ENCODE peak calls at places on chromosomes 12 and 14, in four cellular contexts. One of them, this sample, is unnamed.

GRCh38 chr14:77707355-77707723 is 484 bp downstream of the ALKBH1 start:
- DNase-seq in dorsolateral prefrontal cortex: no peak
- DNase-seq in WTC11: no peak
- DNase-seq in activated B cell treated with CpG ODN at 0.5 μM for 24 hours: no peak
- DNase-seq in this sample: peak

GRCh38 chr14:59176764-59177163 is 11.7 kb upstream of the DAAM1 start:
- DNase-seq in dorsolateral prefrontal cortex: no peak
- DNase-seq in WTC11: no peak
- DNase-seq in activated B cell treated with CpG ODN at 0.5 μM for 24 hours: no peak
- DNase-seq in this sample: no peak

GRCh38 chr14:61489932-61490331 is 168.6 kb downstream of the PRKCH start:
- DNase-seq in dorsolateral prefrontal cortex: no peak
- DNase-seq in WTC11: no peak
- DNase-seq in activated B cell treated with CpG ODN at 0.5 μM for 24 hours: no peak
- DNase-seq in this sample: peak

GRCh38 chr12:123533672-123534643 is at the start of gene RILPL1:
- DNase-seq in dorsolateral prefrontal cortex: peak
- DNase-seq in WTC11: peak
- DNase-seq in activated B cell treated with CpG ODN at 0.5 μM for 24 hours: peak
- DNase-seq in this sample: no peak

GRCh38 chr12:111546758-111547383 is 52.2 kb downstream of the ATXN2 start:
- DNase-seq in dorsolateral prefrontal cortex: no peak
- DNase-seq in WTC11: no peak
- DNase-seq in activated B cell treated with CpG ODN at 0.5 μM for 24 hours: no peak
- DNase-seq in this sample: no peak

GRCh38 chr12:96194572-96194889 is 356 bp downstream of the ELK3 start:
- DNase-seq in dorsolateral prefrontal cortex: no peak
- DNase-seq in WTC11: no peak
- DNase-seq in activated B cell treated with CpG ODN at 0.5 μM for 24 hours: no peak
- DNase-seq in this sample: no peak

GRCh38 chr14:92252291-92252690 is 70.7 kb upstream of the SLC24A4 start:
- DNase-seq in dorsolateral prefrontal cortex: peak
- DNase-seq in WTC11: no peak
- DNase-seq in activated B cell treated with CpG ODN at 0.5 μM for 24 hours: no peak
- DNase-seq in this sample: no peak

GRCh38 chr12:88600272-88600671 is 20.0 kb upstream of the KITLG start:
- DNase-seq in dorsolateral prefrontal cortex: no peak
- DNase-seq in WTC11: no peak
- DNase-seq in activated B cell treated with CpG ODN at 0.5 μM for 24 hours: no peak
- DNase-seq in this sample: no peak

GRCh38 chr14:63972323-63972932 is 119.6 kb downstream of the SYNE2 start:
- DNase-seq in dorsolateral prefrontal cortex: no peak
- DNase-seq in WTC11: no peak
- DNase-seq in activated B cell treated with CpG ODN at 0.5 μM for 24 hours: no peak
- DNase-seq in this sample: no peak

GRCh38 chr12:104903648-104904423 is 54.3 kb downstream of the SLC41A2 start:
- DNase-seq in dorsolateral prefrontal cortex: no peak
- DNase-seq in WTC11: no peak
- DNase-seq in activated B cell treated with CpG ODN at 0.5 μM for 24 hours: no peak
- DNase-seq in this sample: no peak

GRCh38 chr12:69467400-69467799 is 2.8 kb upstream of the FRS2 start:
- DNase-seq in dorsolateral prefrontal cortex: no peak
- DNase-seq in WTC11: no peak
- DNase-seq in activated B cell treated with CpG ODN at 0.5 μM for 24 hours: no peak
- DNase-seq in this sample: no peak

GRCh38 chr12:64273527-64274403 is 51.7 kb upstream of the KICS2 start:
- DNase-seq in dorsolateral prefrontal cortex: no peak
- DNase-seq in WTC11: peak
- DNase-seq in activated B cell treated with CpG ODN at 0.5 μM for 24 hours: no peak
- DNase-seq in this sample: no peak

GRCh38 chr12:124517260-124518050 is 50.0 kb downstream of the NCOR2 start:
- DNase-seq in dorsolateral prefrontal cortex: no peak
- DNase-seq in WTC11: no peak
- DNase-seq in activated B cell treated with CpG ODN at 0.5 μM for 24 hours: no peak
- DNase-seq in this sample: no peak

GRCh38 chr12:6086316-6086715 is 38.2 kb downstream of the VWF start:
- DNase-seq in dorsolateral prefrontal cortex: no peak
- DNase-seq in WTC11: no peak
- DNase-seq in activated B cell treated with CpG ODN at 0.5 μM for 24 hours: no peak
- DNase-seq in this sample: no peak

GRCh38 chr14:104206281-104206904 is 68.0 kb downstream of the KIF26A start:
- DNase-seq in dorsolateral prefrontal cortex: no peak
- DNase-seq in WTC11: no peak
- DNase-seq in activated B cell treated with CpG ODN at 0.5 μM for 24 hours: no peak
- DNase-seq in this sample: no peak

GRCh38 chr12:15404485-15404884 is 82.2 kb downstream of the PTPRO start:
- DNase-seq in dorsolateral prefrontal cortex: no peak
- DNase-seq in WTC11: no peak
- DNase-seq in activated B cell treated with CpG ODN at 0.5 μM for 24 hours: no peak
- DNase-seq in this sample: no peak

GRCh38 chr12:52426034-52426433 is 8.1 kb downstream of the KRT75 start:
- DNase-seq in dorsolateral prefrontal cortex: no peak
- DNase-seq in WTC11: no peak
- DNase-seq in activated B cell treated with CpG ODN at 0.5 μM for 24 hours: no peak
- DNase-seq in this sample: no peak

GRCh38 chr12:21912318-21912717 is 28.9 kb downstream of the ABCC9 start:
- DNase-seq in dorsolateral prefrontal cortex: no peak
- DNase-seq in WTC11: no peak
- DNase-seq in activated B cell treated with CpG ODN at 0.5 μM for 24 hours: no peak
- DNase-seq in this sample: no peak

DNA sequence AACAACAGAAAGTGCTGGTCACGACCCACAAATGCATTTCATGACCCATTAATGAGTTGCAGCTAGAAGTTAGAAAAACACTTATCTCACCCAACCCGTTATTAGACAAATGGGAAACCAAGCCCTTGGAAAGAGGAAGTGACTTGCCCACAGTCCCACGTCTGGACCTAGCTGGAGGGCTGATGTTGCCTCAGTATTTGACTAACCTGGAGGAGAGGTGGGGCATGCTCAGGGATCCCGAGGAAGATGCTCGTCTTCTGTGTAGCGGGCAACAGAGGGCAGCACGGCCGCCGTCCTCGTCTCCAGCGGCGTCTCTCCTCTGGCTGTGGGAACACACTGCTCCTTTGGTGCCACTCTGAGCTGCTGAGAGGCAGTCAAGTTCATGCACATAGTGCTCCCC is 12.7 kb downstream of the CCND2 start:
- DNase-seq in dorsolateral prefrontal cortex: no peak
- DNase-seq in WTC11: peak
- DNase-seq in activated B cell treated with CpG ODN at 0.5 μM for 24 hours: no peak
- DNase-seq in this sample: peak
- TF ChIP-seq CTCF in dorsolateral prefrontal cortex: no peak
- TF ChIP-seq CTCF in WTC11: no peak
- TF ChIP-seq CTCF in activated B cell treated with CpG ODN at 0.5 μM for 24 hours: no peak
- TF ChIP-seq CTCF in this sample: no peak

DNA sequence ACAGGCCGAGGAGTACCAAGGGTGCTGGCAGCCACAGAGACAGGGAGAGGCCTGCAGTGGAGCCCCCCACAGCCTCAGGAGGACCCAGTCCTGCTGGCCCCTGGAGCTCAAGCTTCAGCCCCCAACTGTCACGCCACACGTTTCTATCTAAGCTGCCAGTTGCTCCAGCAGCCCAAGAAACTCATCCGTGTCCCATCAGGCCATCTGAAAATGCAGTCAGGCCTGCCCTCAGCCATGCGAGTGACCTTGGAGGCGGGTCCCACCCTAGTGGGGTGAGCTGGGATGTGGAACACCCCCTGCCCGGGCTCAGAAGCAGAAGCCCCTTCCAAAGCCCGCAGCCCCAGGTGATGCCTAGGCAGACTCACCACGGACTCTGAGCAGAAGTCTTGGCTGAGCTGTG is 158.9 kb downstream of the RIMBP2 start:
- DNase-seq in dorsolateral prefrontal cortex: no peak
- DNase-seq in WTC11: no peak
- DNase-seq in activated B cell treated with CpG ODN at 0.5 μM for 24 hours: no peak
- DNase-seq in this sample: no peak
- TF ChIP-seq CTCF in dorsolateral prefrontal cortex: no peak
- TF ChIP-seq CTCF in WTC11: no peak
- TF ChIP-seq CTCF in activated B cell treated with CpG ODN at 0.5 μM for 24 hours: no peak
- TF ChIP-seq CTCF in this sample: no peak

GRCh38 chr14:87045956-87046355 is 947.0 kb downstream of the GALC start:
- DNase-seq in dorsolateral prefrontal cortex: no peak
- DNase-seq in WTC11: no peak
- DNase-seq in activated B cell treated with CpG ODN at 0.5 μM for 24 hours: no peak
- DNase-seq in this sample: no peak

GRCh38 chr14:87046960-87047359 is 946.0 kb downstream of the GALC start:
- DNase-seq in dorsolateral prefrontal cortex: no peak
- DNase-seq in WTC11: no peak
- DNase-seq in activated B cell treated with CpG ODN at 0.5 μM for 24 hours: no peak
- DNase-seq in this sample: no peak

GRCh38 chr14:87055007-87055406 is 938.0 kb downstream of the GALC start:
- DNase-seq in dorsolateral prefrontal cortex: no peak
- DNase-seq in WTC11: no peak
- DNase-seq in activated B cell treated with CpG ODN at 0.5 μM for 24 hours: no peak
- DNase-seq in this sample: no peak

GRCh38 chr14:87052646-87053225 is 940.2 kb downstream of the GALC start:
- DNase-seq in dorsolateral prefrontal cortex: no peak
- DNase-seq in WTC11: no peak
- DNase-seq in activated B cell treated with CpG ODN at 0.5 μM for 24 hours: no peak
- DNase-seq in this sample: no peak

GRCh38 chr14:87049886-87050820 is 942.8 kb downstream of the GALC start:
- DNase-seq in dorsolateral prefrontal cortex: no peak
- DNase-seq in WTC11: peak
- DNase-seq in activated B cell treated with CpG ODN at 0.5 μM for 24 hours: no peak
- DNase-seq in this sample: no peak
- TF ChIP-seq CTCF in dorsolateral prefrontal cortex: peak
- TF ChIP-seq CTCF in WTC11: peak
- TF ChIP-seq CTCF in activated B cell treated with CpG ODN at 0.5 μM for 24 hours: no peak
- TF ChIP-seq CTCF in this sample: no peak

GRCh38 chr12:127355061-127355820 is 911.7 kb upstream of the TMEM132C start:
- DNase-seq in dorsolateral prefrontal cortex: no peak
- DNase-seq in WTC11: no peak
- DNase-seq in activated B cell treated with CpG ODN at 0.5 μM for 24 hours: no peak
- DNase-seq in this sample: no peak
- TF ChIP-seq CTCF in dorsolateral prefrontal cortex: peak
- TF ChIP-seq CTCF in WTC11: no peak
- TF ChIP-seq CTCF in activated B cell treated with CpG ODN at 0.5 μM for 24 hours: no peak
- TF ChIP-seq CTCF in this sample: no peak

DNA sequence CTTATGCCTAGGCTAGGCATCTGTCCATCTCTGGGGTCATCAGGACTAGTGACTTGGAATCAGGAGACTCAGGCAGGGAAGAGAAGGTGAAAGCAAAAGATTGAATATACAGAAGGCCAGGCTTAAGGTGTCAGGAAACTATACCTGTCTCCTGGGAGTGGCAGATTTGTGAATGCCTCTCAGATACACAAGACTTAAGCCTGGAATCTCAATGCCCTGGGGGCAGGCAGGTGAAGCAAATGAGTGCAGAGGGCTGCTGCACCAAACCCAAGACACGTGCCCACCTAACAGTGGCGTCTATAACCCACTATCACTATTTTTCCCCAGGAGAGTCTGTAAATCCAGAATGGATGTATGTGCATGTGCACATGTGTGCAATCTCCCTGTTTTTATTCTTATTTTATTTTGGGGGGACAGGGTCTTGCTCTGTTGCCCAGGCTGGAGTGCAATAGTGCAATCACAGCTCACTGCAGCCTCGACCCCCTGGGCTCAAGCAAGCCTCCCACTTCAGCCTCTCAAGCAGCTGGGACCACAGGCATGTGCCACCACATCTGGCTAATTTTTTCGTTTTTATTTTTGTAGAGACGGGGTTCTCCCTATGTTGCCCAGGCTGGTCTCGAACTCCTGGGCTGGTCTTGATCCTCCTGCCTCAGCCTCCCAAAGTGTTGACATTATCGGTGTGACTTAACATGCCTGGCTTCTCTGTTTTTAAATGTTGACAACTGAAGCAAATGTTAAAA is 31.9 kb upstream of the FOS start:
- DNase-seq in dorsolateral prefrontal cortex: no peak
- DNase-seq in WTC11: no peak
- DNase-seq in activated B cell treated with CpG ODN at 0.5 μM for 24 hours: no peak
- DNase-seq in this sample: no peak
- TF ChIP-seq CTCF in dorsolateral prefrontal cortex: no peak
- TF ChIP-seq CTCF in WTC11: no peak
- TF ChIP-seq CTCF in activated B cell treated with CpG ODN at 0.5 μM for 24 hours: no peak
- TF ChIP-seq CTCF in this sample: no peak